ENCODE peak calls at places on chromosome 9, in ten cellular contexts. C is psoas muscle, O is esophagus squamous epithelium, J is HCT116, F is IMR-90, G is A549, L is tibial nerve, I is H9, W is lung, Y is cardiac fibroblast. V is an unnamed sample.

GRCh38 chr9:111482656-111483418 is 1.3 kb downstream of the ECPAS start:
- DNase-seq in W (peak), J (no peak), C (peak), G (peak), F (peak), Y (peak), I (peak), L (peak), O (peak), V (peak)

GRCh38 chr9:92097997-92098482 is 17.2 kb downstream of the SPTLC1 start:
- DNase-seq in O (no peak), C (peak), Y (peak), F (peak), J (peak), W (peak), I (peak), L (peak), G (no peak), V (peak)

GRCh38 chr9:84136119-84136868 is 155.7 kb downstream of the RMI1 start:
- DNase-seq in L (no peak), O (no peak), I (no peak), Y (peak), J (no peak), F (peak), W (no peak), G (peak), C (no peak), V (no peak)

GRCh38 chr9:101415578-101415977 is 16.9 kb downstream of the ZNF189 start:
- DNase-seq in L (no peak), J (no peak), W (no peak), C (no peak), O (no peak), G (no peak), Y (no peak), I (no peak), F (no peak), V (no peak)

GRCh38 chr9:128419061-128419925 is 1.4 kb upstream of the CERCAM start:
- DNase-seq in O (no peak), W (no peak), G (no peak), C (no peak), J (no peak), I (no peak), F (peak), L (no peak), Y (peak), V (no peak)

GRCh38 chr9:121169094-121169601 is 32.5 kb downstream of the RAB14 start:
- DNase-seq in O (no peak), C (no peak), G (peak), J (no peak), L (no peak), W (no peak), F (no peak), I (no peak), Y (peak), V (peak)

GRCh38 chr9:108543251-108543768 is 312.5 kb downstream of the ACTL7B start:
- DNase-seq in Y (no peak), I (peak), W (no peak), O (no peak), C (no peak), G (peak), J (no peak), F (peak), L (no peak), V (no peak)

GRCh38 chr9:88593537-88594185 is 58.7 kb downstream of the NXNL2 start:
- DNase-seq in I (no peak), Y (peak), O (no peak), F (peak), G (peak), C (no peak), L (peak), J (peak), W (peak), V (peak)

GRCh38 chr9:109931623-109932022 is 151.6 kb downstream of the PALM2AKAP2 start:
- DNase-seq in W (no peak), Y (no peak), O (no peak), F (no peak), G (no peak), J (no peak), I (no peak), L (no peak), C (no peak), V (no peak)

GRCh38 chr9:109859447-109859846 is 79.4 kb downstream of the PALM2AKAP2 start:
- DNase-seq in L (no peak), J (no peak), G (no peak), I (no peak), C (no peak), W (no peak), Y (no peak), F (no peak), O (no peak), V (no peak)

GRCh38 chr9:134438204-134438788 is 112.0 kb downstream of the RXRA start:
- DNase-seq in O (no peak), F (no peak), I (peak), L (no peak), C (peak), W (no peak), Y (no peak), J (no peak), G (no peak), V (no peak)

GRCh38 chr9:37379835-37380234 is 42.7 kb upstream of the GRHPR start:
- DNase-seq in C (no peak), J (no peak), Y (no peak), F (no peak), W (no peak), L (no peak), G (no peak), O (no peak), I (no peak), V (no peak)

GRCh38 chr9:87270241-87271234 is 227.1 kb upstream of the DAPK1 start:
- DNase-seq in C (no peak), Y (peak), J (no peak), I (no peak), G (no peak), O (no peak), L (no peak), W (no peak), F (peak), V (peak)

GRCh38 chr9:118829334-118829733 is 539.9 kb downstream of the BRINP1 start:
- DNase-seq in C (no peak), J (no peak), I (no peak), O (no peak), F (no peak), G (peak), W (no peak), L (no peak), Y (no peak), V (no peak)

GRCh38 chr9:114484854-114485443 is 20.3 kb downstream of the WHRN start:
- DNase-seq in Y (peak), O (no peak), W (no peak), G (peak), J (peak), C (no peak), L (no peak), F (peak), I (no peak), V (no peak)

GRCh38 chr9:92140074-92140753 is 25.0 kb upstream of the SPTLC1 start:
- DNase-seq in F (peak), O (peak), W (peak), L (peak), G (peak), J (peak), Y (peak), I (peak), C (peak), V (peak)

GRCh38 chr9:14275331-14275730 is 38.6 kb downstream of the NFIB start:
- DNase-seq in F (no peak), G (no peak), L (no peak), J (no peak), O (no peak), Y (no peak), C (no peak), I (no peak), W (no peak), V (no peak)

GRCh38 chr9:114156658-114157421 is 1.5 kb downstream of the COL27A1 start:
- DNase-seq in O (no peak), Y (peak), C (peak), L (peak), I (peak), G (peak), W (peak), J (no peak), F (peak), V (peak)

GRCh38 chr9:92295240-92295790 is 1.8 kb upstream of the IARS1 start:
- DNase-seq in W (no peak), C (no peak), Y (no peak), F (no peak), G (no peak), I (no peak), L (no peak), J (no peak), O (no peak), V (no peak)

GRCh38 chr9:13351768-13352386 is 72.4 kb upstream of the MPDZ start:
- DNase-seq in C (no peak), L (no peak), Y (peak), O (no peak), G (peak), W (no peak), F (peak), I (no peak), J (peak), V (peak)

GRCh38 chr9:35942286-35942685 is 15.7 kb downstream of the OR2S2 start:
- DNase-seq in C (no peak), F (no peak), W (no peak), O (no peak), L (no peak), Y (no peak), J (no peak), G (no peak), I (no peak), V (no peak)

GRCh38 chr9:113548221-113549041 is 84.9 kb downstream of the RGS3 start:
- DNase-seq in L (no peak), F (no peak), J (no peak), Y (peak), C (peak), I (no peak), W (peak), G (no peak), O (no peak), V (no peak)

GRCh38 chr9:131277673-131278420 is 1.5 kb upstream of the FAM78A start:
- DNase-seq in F (peak), G (peak), W (peak), Y (peak), J (peak), C (peak), I (peak), L (peak), O (no peak), V (peak)

GRCh38 chr9:81620009-81620405 is 69.3 kb downstream of the TLE1 start:
- DNase-seq in G (no peak), J (no peak), C (no peak), I (no peak), O (no peak), F (no peak), Y (no peak), W (no peak), L (no peak), V (no peak)

GRCh38 chr9:89405832-89406231 is 87.5 kb downstream of the SECISBP2 start:
- DNase-seq in F (no peak), I (no peak), O (no peak), G (no peak), W (no peak), C (peak), L (no peak), Y (no peak), J (no peak), V (no peak)

GRCh38 chr9:27714388-27714787 is 141.1 kb upstream of the C9orf72 start:
- DNase-seq in O (no peak), G (peak), F (no peak), W (no peak), C (no peak), I (no peak), L (no peak), J (no peak), Y (no peak), V (no peak)
- TF ChIP-seq CTCF in O (no peak), G (no peak), F (no peak), W (no peak), C (no peak), I (peak), L (no peak), J (no peak), Y (no peak), V (peak)

GRCh38 chr9:6739218-6739617 is 18.6 kb upstream of the KDM4C start:
- DNase-seq in J (peak), W (no peak), Y (peak), I (no peak), G (peak), O (no peak), F (peak), C (no peak), L (no peak), V (no peak)
- TF ChIP-seq CTCF in J (peak), W (no peak), Y (peak), I (peak), G (peak), O (no peak), F (peak), C (no peak), L (peak), V (peak)

DNA sequence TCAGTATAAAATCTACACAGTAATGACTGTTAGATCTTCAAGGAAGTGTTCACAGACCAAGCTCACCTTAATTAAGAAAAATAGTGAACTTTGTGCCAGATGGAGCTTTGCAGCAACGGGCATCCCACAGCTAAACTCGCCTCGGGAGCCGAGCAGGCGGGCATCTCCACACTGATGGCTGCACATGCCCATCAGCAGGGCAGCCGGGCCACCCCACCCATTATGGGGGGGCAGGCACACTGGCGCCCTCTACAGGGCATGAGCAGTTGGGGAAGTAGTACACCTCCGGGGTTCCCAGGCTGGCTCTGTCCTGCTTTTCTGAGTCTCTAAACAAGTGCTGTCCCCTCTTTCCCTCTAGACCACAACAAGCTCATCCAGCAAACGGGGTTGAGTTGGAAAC is 21.6 kb downstream of the ANKS6 start:
- DNase-seq in Y (peak), I (no peak), W (no peak), O (no peak), J (no peak), G (peak), L (no peak), F (no peak), C (no peak), V (no peak)
- TF ChIP-seq CTCF in Y (peak), I (peak), W (no peak), O (no peak), J (peak), G (peak), L (peak), F (peak), C (no peak), V (peak)

GRCh38 chr9:76964612-76965011 is 54.8 kb upstream of the FOXB2 start:
- DNase-seq in O (no peak), I (no peak), G (no peak), J (no peak), W (no peak), Y (no peak), L (no peak), C (no peak), F (no peak), V (no peak)

GRCh38 chr9:76957258-76957657 is 51.3 kb upstream of the PRUNE2 start:
- DNase-seq in O (no peak), C (no peak), W (no peak), Y (no peak), J (no peak), L (no peak), F (no peak), G (no peak), I (no peak), V (no peak)

GRCh38 chr9:76962732-76963131 is 56.7 kb upstream of the FOXB2 start:
- DNase-seq in I (no peak), C (no peak), G (no peak), O (no peak), F (no peak), L (no peak), J (no peak), Y (no peak), W (no peak), V (no peak)
- TF ChIP-seq CTCF in I (no peak), C (no peak), G (no peak), O (no peak), F (no peak), L (no peak), J (no peak), Y (no peak), W (no peak), V (no peak)

GRCh38 chr9:122498883-122499288 is 11.7 kb upstream of the OR1J2 start:
- DNase-seq in I (peak), J (peak), G (peak), Y (peak), W (no peak), L (no peak), F (peak), C (no peak), O (no peak), V (peak)
- TF ChIP-seq CTCF in I (peak), J (peak), G (peak), Y (peak), W (peak), L (peak), F (peak), C (peak), O (peak), V (peak)

DNA sequence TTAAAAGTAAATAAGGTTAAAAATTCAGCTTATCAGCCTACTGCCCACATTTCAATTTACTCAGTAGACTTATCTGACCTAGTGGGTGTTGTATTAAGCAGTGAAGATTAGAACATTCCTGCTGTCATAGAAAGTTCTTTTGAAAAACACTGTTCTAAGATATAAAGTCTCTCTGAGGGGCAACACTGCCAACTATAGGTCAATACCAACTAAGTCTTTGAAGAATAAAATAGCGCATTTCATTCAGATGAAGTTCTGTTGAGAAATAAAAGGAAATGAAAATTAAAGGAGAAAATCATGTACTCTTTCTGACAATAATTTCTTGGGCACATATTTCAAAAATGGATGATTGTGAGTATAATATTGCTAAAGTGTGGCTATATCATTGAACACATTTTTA is 86.8 kb downstream of the PTPRD start:
- DNase-seq in C (no peak), F (no peak), J (no peak), Y (no peak), L (no peak), O (no peak), W (no peak), I (no peak), G (no peak), V (no peak)
- TF ChIP-seq CTCF in C (no peak), F (no peak), J (no peak), Y (no peak), L (no peak), O (no peak), W (no peak), I (peak), G (no peak), V (peak)

DNA sequence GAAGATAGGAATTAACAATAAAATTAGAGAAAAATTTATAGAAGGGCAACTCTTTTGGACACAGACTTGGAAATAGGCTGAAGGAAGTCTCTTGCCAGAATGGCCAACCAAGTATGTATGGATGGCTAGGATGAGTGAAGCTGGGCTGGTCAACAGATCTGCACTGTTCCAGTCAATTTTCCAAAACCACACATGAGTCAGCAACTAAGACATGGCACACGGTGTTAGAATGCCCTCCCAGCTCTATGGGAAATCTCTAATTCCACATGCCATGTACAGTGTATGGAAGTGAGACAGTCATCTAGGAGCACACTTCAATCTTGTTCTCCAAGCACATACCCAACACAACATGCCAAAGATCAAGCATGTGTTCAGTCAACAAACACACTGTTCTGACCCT is 129.6 kb downstream of the GLIS3 start:
- DNase-seq in W (no peak), Y (no peak), F (no peak), O (no peak), L (no peak), G (no peak), I (no peak), C (no peak), J (no peak), V (no peak)
- TF ChIP-seq CTCF in W (no peak), Y (no peak), F (no peak), O (no peak), L (no peak), G (no peak), I (no peak), C (no peak), J (no peak), V (no peak)

GRCh38 chr9:2132484-2133082 is 117.4 kb downstream of the SMARCA2 start:
- DNase-seq in C (no peak), J (peak), G (peak), I (no peak), L (no peak), O (no peak), Y (peak), F (peak), W (no peak), V (no peak)
- TF ChIP-seq CTCF in C (peak), J (peak), G (peak), I (peak), L (peak), O (peak), Y (peak), F (peak), W (peak), V (peak)

GRCh38 chr9:2620876-2621677 is 510 bp upstream of the VLDLR start:
- DNase-seq in C (peak), F (peak), O (no peak), I (peak), L (no peak), W (peak), Y (peak), J (no peak), G (peak), V (peak)
- TF ChIP-seq CTCF in C (peak), F (peak), O (no peak), I (peak), L (no peak), W (no peak), Y (peak), J (no peak), G (no peak), V (no peak)